ENCODE peak calls at places on chromosomes 5 and 9, in nine cellular contexts. S is IMR-90, H is heart left ventricle, U is uterus, R is coronary artery, O is cardiac fibroblast, A is lower lobe of right lung, P is bronchial epithelial cell, F is AG04450. K is an unnamed sample.

GRCh38 chr9:129624947-129625346 is 1.0 kb upstream of the NTMT1 start:
- DNase-seq in H (no peak), F (no peak), S (peak; percentile 32), O (peak; percentile 49), A (no peak), R (no peak), U (no peak), P (peak; percentile 80), K (no peak)

GRCh38 chr9:15306068-15306756 is 804 bp downstream of the TTC39B start:
- DNase-seq in U (peak; percentile 67), S (peak; percentile 56), R (peak; percentile 79), O (peak; percentile 61), H (peak; percentile 64), F (no peak), A (peak; percentile 88), P (peak; percentile 83), K (no peak)

GRCh38 chr5:149174847-149175234 is 33.5 kb downstream of the ABLIM3 start:
- DNase-seq in A (no peak), H (no peak), U (no peak), R (no peak), F (no peak), O (no peak), S (no peak), P (no peak), K (no peak)

GRCh38 chr5:80223561-80223960 is 32.3 kb downstream of the SERINC5 start:
- DNase-seq in P (no peak), S (no peak), R (no peak), U (no peak), O (no peak), A (no peak), H (no peak), F (no peak), K (no peak)

GRCh38 chr9:125233678-125234077 is 7.5 kb downstream of the HSPA5 start:
- DNase-seq in F (peak; percentile 96), O (peak; percentile 98), S (peak; percentile 100), H (no peak), U (no peak), R (no peak), P (peak; percentile 96), A (no peak), K (peak; percentile 97)

GRCh38 chr5:72523960-72524582 is 16.9 kb upstream of the ZNF366 start:
- DNase-seq in H (no peak), S (peak; percentile 88), U (no peak), P (peak; percentile 84), O (peak; percentile 96), F (peak; percentile 52), R (no peak), A (no peak), K (peak; percentile 57)

GRCh38 chr5:157708866-157709265 is 22.4 kb upstream of the THG1L start:
- DNase-seq in O (no peak), A (no peak), P (no peak), S (peak; percentile 40), U (no peak), F (no peak), R (no peak), H (no peak), K (no peak)

GRCh38 chr5:60382761-60383160 is 317.2 kb downstream of the DEPDC1B start:
- DNase-seq in F (no peak), O (peak; percentile 17), S (peak; percentile 20), R (no peak), P (peak; percentile 47), H (no peak), U (no peak), A (no peak), K (peak; percentile 24)

GRCh38 chr5:124088289-124089064 is 576.5 kb downstream of the CSNK1G3 start:
- DNase-seq in O (no peak), U (no peak), R (no peak), S (no peak), A (no peak), H (no peak), P (no peak), F (no peak), K (no peak)

GRCh38 chr5:66739923-66740322 is 143.7 kb downstream of the MAST4 start:
- DNase-seq in U (no peak), A (no peak), R (no peak), F (no peak), P (peak; percentile 15), H (no peak), O (no peak), S (no peak), K (no peak)

GRCh38 chr5:114192108-114192507 is 169.8 kb upstream of the KCNN2 start:
- DNase-seq in H (no peak), A (no peak), P (peak; percentile 1), O (peak; percentile 84), F (peak; percentile 21), U (no peak), R (no peak), S (peak; percentile 88), K (peak; percentile 3)

GRCh38 chr5:50889790-50890189 is 223.4 kb downstream of the PARP8 start:
- DNase-seq in R (no peak), U (no peak), O (peak; percentile 2), P (no peak), A (no peak), S (no peak), H (no peak), F (no peak), K (no peak)

GRCh38 chr9:36855443-36856315 is 178.4 kb downstream of the PAX5 start:
- DNase-seq in S (no peak), F (no peak), H (no peak), U (no peak), P (peak; percentile 16), A (no peak), O (peak; percentile 8), R (no peak), K (no peak)

GRCh38 chr5:133995341-133995740 is 9.4 kb downstream of the VDAC1 start:
- DNase-seq in S (no peak), R (no peak), U (no peak), P (no peak), H (no peak), F (no peak), O (no peak), A (no peak), K (no peak)

GRCh38 chr5:140106805-140107311 is 7.1 kb upstream of the PURA start:
- DNase-seq in O (no peak), R (peak; percentile 72), U (no peak), H (no peak), S (no peak), P (no peak), F (no peak), A (no peak), K (no peak)

GRCh38 chr5:140107312-140108092 is 6.4 kb upstream of the PURA start:
- DNase-seq in P (peak; percentile 79), S (peak; percentile 93), H (peak; percentile 96), F (peak; percentile 80), A (peak; percentile 97), U (peak; percentile 91), O (peak; percentile 94), R (peak; percentile 93), K (peak; percentile 67)

GRCh38 chr5:140109818-140110733 is 3.8 kb upstream of the PURA start:
- DNase-seq in S (no peak), H (no peak), A (no peak), U (no peak), F (no peak), P (no peak), O (no peak), R (no peak), K (no peak)

GRCh38 chr5:140109050-140109817 is 4.7 kb upstream of the PURA start:
- DNase-seq in U (peak; percentile 18), A (no peak), R (no peak), P (no peak), S (peak; percentile 61), O (peak; percentile 65), H (no peak), F (no peak), K (no peak)

GRCh38 chr5:140108093-140109049 is 5.5 kb upstream of the PURA start:
- DNase-seq in S (no peak), R (peak; percentile 74), H (peak; percentile 43), P (peak; percentile 62), A (peak; percentile 50), O (no peak), F (no peak), U (no peak), K (no peak)
- H3K4me3 ChIP-seq in S (peak overlapping the region; percentile 74), R (peak overlapping the region; percentile 94), H (peak overlapping the region; percentile 55), P (peak overlapping the region; percentile 91), A (peak overlapping the region; percentile 71), O (peak overlapping the region; percentile 84), F (peak overlapping the region; percentile 79), U (peak overlapping the region; percentile 62), K (peak overlapping the region; percentile 83)

DNA sequence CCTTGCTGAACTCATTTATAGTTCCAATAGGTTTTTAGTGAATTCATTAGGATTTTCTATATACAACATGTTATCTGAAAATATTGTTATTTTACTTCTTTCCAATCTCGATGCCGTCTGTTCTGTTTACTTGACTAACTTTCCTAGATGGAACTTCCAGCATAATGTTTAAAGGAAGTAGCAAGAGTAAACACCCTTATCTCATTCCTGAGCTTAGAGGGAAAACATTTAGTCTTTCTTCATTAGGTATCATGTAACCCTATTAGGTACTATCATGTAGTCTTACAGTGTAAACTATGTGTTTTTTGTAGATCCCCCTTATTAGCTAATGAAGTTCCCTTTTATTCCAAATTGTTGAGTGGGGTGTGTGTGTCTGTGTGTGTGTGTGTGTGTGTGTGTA is 22.5 kb upstream of the OR2K2 start:
- DNase-seq in H (no peak), U (no peak), R (no peak), F (no peak), A (no peak), S (peak; percentile 15), O (no peak), P (no peak), K (no peak)
- TF ChIP-seq CTCF in H (no peak), U (no peak), R (no peak), F (no peak), A (no peak), S (no peak), O (no peak), P (no peak), K (no peak)

DNA sequence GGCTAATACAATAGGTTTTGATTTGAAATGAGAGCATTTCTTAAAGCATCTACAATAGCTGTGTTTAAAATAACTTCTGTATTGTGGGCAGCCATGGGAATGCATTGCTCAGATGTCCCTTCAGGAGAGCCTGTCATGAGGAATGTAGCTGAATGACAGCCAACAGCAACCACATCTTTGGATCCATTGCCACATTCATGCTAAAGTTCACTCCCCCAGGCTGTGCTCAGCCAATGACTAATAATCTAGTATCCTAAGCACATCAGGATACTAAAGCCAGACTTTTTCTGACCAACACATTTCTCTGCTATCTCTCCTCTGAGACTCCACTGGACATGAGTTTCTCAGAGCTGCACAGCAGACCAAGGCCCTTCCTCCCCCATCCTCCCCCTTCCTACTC is 45.5 kb downstream of the HTR1A start:
- DNase-seq in P (peak; percentile 65), O (peak; percentile 19), U (no peak), R (no peak), H (no peak), S (no peak), F (no peak), A (no peak), K (no peak)
- H3K4me3 ChIP-seq in P (no peak overlapping the region), O (no peak overlapping the region), U (no peak overlapping the region), R (no peak overlapping the region), H (no peak overlapping the region), S (no peak overlapping the region), F (no peak overlapping the region), A (no peak overlapping the region), K (no peak overlapping the region)

DNA sequence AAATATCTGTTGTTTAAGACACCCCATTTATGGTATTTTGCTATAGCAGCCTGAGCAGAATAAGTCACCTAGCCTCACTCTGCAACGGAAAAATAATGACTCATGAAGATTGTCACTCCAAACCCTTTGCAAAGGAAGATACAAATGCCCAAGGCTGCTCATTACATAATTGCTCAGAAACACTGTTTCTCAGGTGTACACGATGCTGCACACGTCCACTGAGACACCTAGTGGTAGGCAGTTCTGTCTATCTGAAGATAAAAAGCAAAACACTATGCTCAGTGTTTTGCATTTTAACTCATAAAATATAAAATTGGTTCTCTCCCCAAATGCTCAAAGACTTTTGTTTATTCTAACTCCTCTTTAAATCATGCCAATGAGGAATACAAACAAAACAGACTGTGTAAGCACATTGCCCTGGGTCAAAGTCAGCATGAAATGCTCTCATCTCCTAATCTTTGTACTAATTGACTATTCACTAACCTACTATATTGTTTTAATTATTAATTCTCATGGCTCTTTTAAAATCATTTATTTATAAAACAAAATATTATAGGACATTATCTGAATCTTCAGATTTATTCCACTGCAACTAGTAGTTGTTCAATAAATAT is 7.7 kb upstream of the TSLP start:
- DNase-seq in H (no peak), O (peak; percentile 49), P (peak; percentile 87), U (no peak), S (peak; percentile 30), F (no peak), A (no peak), R (no peak), K (no peak)
- TF ChIP-seq CTCF in H (peak; percentile 46), O (peak; percentile 62), P (peak; percentile 77), U (no peak), S (peak; percentile 40), F (peak; percentile 53), A (peak; percentile 28), R (no peak), K (peak; percentile 55)